ENCODE peak calls at places on chromosome X, in seven cellular contexts. One of them, this sample, is unnamed.

GRCh38 chrX:23855569-23855968 is 52.2 kb downstream of the APOO start:
- DNase-seq in OCI-LY7: no peak
- DNase-seq in Calu3: no peak
- DNase-seq in T1000: no peak
- DNase-seq in stimulated activated CD4-positive, alpha-beta T cell treated with anti-CD3 and anti-CD28 coated beads, TNF-alpha, amount 100 ng/mL, for 1 hour: no peak
- DNase-seq in caudate nucleus: no peak
- DNase-seq in renal cortical epithelial cell: no peak
- DNase-seq in this sample: no peak

GRCh38 chrX:11893933-11894710 is 136.1 kb downstream of the MSL3 start:
- DNase-seq in OCI-LY7: no peak
- DNase-seq in Calu3: no peak
- DNase-seq in T1000: no peak
- DNase-seq in stimulated activated CD4-positive, alpha-beta T cell treated with anti-CD3 and anti-CD28 coated beads, TNF-alpha, amount 100 ng/mL, for 1 hour: no peak
- DNase-seq in caudate nucleus: no peak
- DNase-seq in renal cortical epithelial cell: peak
- DNase-seq in this sample: no peak

GRCh38 chrX:106862972-106863688 is 40.0 kb downstream of the RIPPLY1 start:
- DNase-seq in OCI-LY7: peak
- DNase-seq in Calu3: peak
- DNase-seq in T1000: no peak
- DNase-seq in stimulated activated CD4-positive, alpha-beta T cell treated with anti-CD3 and anti-CD28 coated beads, TNF-alpha, amount 100 ng/mL, for 1 hour: no peak
- DNase-seq in caudate nucleus: no peak
- DNase-seq in renal cortical epithelial cell: peak
- DNase-seq in this sample: no peak

GRCh38 chrX:670596-670995 is 40.0 kb downstream of the SHOX start:
- DNase-seq in OCI-LY7: no peak
- DNase-seq in Calu3: no peak
- DNase-seq in T1000: no peak
- DNase-seq in stimulated activated CD4-positive, alpha-beta T cell treated with anti-CD3 and anti-CD28 coated beads, TNF-alpha, amount 100 ng/mL, for 1 hour: no peak
- DNase-seq in caudate nucleus: no peak
- DNase-seq in renal cortical epithelial cell: no peak
- DNase-seq in this sample: no peak

GRCh38 chrX:136525738-136526606 is 6.0 kb upstream of the VGLL1 start:
- DNase-seq in OCI-LY7: no peak
- DNase-seq in Calu3: peak
- DNase-seq in T1000: no peak
- DNase-seq in stimulated activated CD4-positive, alpha-beta T cell treated with anti-CD3 and anti-CD28 coated beads, TNF-alpha, amount 100 ng/mL, for 1 hour: no peak
- DNase-seq in caudate nucleus: peak
- DNase-seq in renal cortical epithelial cell: peak
- DNase-seq in this sample: peak

GRCh38 chrX:125621588-125621927 is 301.9 kb downstream of the TEX13C start:
- DNase-seq in OCI-LY7: no peak
- DNase-seq in Calu3: no peak
- DNase-seq in T1000: no peak
- DNase-seq in stimulated activated CD4-positive, alpha-beta T cell treated with anti-CD3 and anti-CD28 coated beads, TNF-alpha, amount 100 ng/mL, for 1 hour: no peak
- DNase-seq in caudate nucleus: no peak
- DNase-seq in renal cortical epithelial cell: no peak
- DNase-seq in this sample: no peak

GRCh38 chrX:134782796-134783195 is 124.5 kb upstream of the PLAC1 start:
- DNase-seq in OCI-LY7: peak
- DNase-seq in Calu3: no peak
- DNase-seq in T1000: no peak
- DNase-seq in stimulated activated CD4-positive, alpha-beta T cell treated with anti-CD3 and anti-CD28 coated beads, TNF-alpha, amount 100 ng/mL, for 1 hour: no peak
- DNase-seq in caudate nucleus: no peak
- DNase-seq in renal cortical epithelial cell: peak
- DNase-seq in this sample: peak

GRCh38 chrX:1836683-1837082 is 221.8 kb downstream of the ASMT start:
- DNase-seq in OCI-LY7: no peak
- DNase-seq in Calu3: no peak
- DNase-seq in T1000: no peak
- DNase-seq in stimulated activated CD4-positive, alpha-beta T cell treated with anti-CD3 and anti-CD28 coated beads, TNF-alpha, amount 100 ng/mL, for 1 hour: no peak
- DNase-seq in caudate nucleus: no peak
- DNase-seq in renal cortical epithelial cell: no peak
- DNase-seq in this sample: no peak

GRCh38 chrX:109472939-109473713 is 8.8 kb downstream of the GUCY2F start:
- DNase-seq in OCI-LY7: peak
- DNase-seq in Calu3: no peak
- DNase-seq in T1000: no peak
- DNase-seq in stimulated activated CD4-positive, alpha-beta T cell treated with anti-CD3 and anti-CD28 coated beads, TNF-alpha, amount 100 ng/mL, for 1 hour: no peak
- DNase-seq in caudate nucleus: peak
- DNase-seq in renal cortical epithelial cell: peak
- DNase-seq in this sample: no peak

GRCh38 chrX:119041175-119041574 is 31.6 kb upstream of the CT47C1 start:
- DNase-seq in OCI-LY7: no peak
- DNase-seq in Calu3: peak
- DNase-seq in T1000: peak
- DNase-seq in stimulated activated CD4-positive, alpha-beta T cell treated with anti-CD3 and anti-CD28 coated beads, TNF-alpha, amount 100 ng/mL, for 1 hour: no peak
- DNase-seq in caudate nucleus: peak
- DNase-seq in renal cortical epithelial cell: peak
- DNase-seq in this sample: no peak

GRCh38 chrX:152640039-152640818 is 2.5 kb downstream of the GABRQ start:
- DNase-seq in OCI-LY7: no peak
- DNase-seq in Calu3: no peak
- DNase-seq in T1000: no peak
- DNase-seq in stimulated activated CD4-positive, alpha-beta T cell treated with anti-CD3 and anti-CD28 coated beads, TNF-alpha, amount 100 ng/mL, for 1 hour: no peak
- DNase-seq in caudate nucleus: no peak
- DNase-seq in renal cortical epithelial cell: no peak
- DNase-seq in this sample: no peak

GRCh38 chrX:149540621-149541520 is at the start of gene EOLA1:
- DNase-seq in OCI-LY7: peak
- DNase-seq in Calu3: peak
- DNase-seq in T1000: peak
- DNase-seq in stimulated activated CD4-positive, alpha-beta T cell treated with anti-CD3 and anti-CD28 coated beads, TNF-alpha, amount 100 ng/mL, for 1 hour: peak
- DNase-seq in caudate nucleus: peak
- DNase-seq in renal cortical epithelial cell: peak
- DNase-seq in this sample: peak

GRCh38 chrX:108361316-108361715 is 76.9 kb downstream of the COL4A6 start:
- DNase-seq in OCI-LY7: no peak
- DNase-seq in Calu3: no peak
- DNase-seq in T1000: no peak
- DNase-seq in stimulated activated CD4-positive, alpha-beta T cell treated with anti-CD3 and anti-CD28 coated beads, TNF-alpha, amount 100 ng/mL, for 1 hour: no peak
- DNase-seq in caudate nucleus: no peak
- DNase-seq in renal cortical epithelial cell: no peak
- DNase-seq in this sample: no peak